ENCODE peak calls at places on chromosomes 3 and 15, in six cellular contexts. L, U, P, Z, W and C are unnamed samples.

GRCh38 chr3:105527538-105527937 is 160.8 kb downstream of the ALCAM start:
- DNase-seq in L (no peak), U (no peak), P (no peak), Z (no peak), W (no peak), C (no peak)

GRCh38 chr3:140205598-140205997 is 270.6 kb downstream of the CLSTN2 start:
- DNase-seq in L (no peak), U (no peak), P (no peak), Z (no peak), W (no peak), C (no peak)

GRCh38 chr15:100818927-100819326 is 60.7 kb upstream of the ALDH1A3 start:
- DNase-seq in L (no peak), U (no peak), P (no peak), Z (peak; percentile 31), W (no peak), C (no peak)

GRCh38 chr3:104764499-104764898 is 602.2 kb upstream of the ALCAM start:
- DNase-seq in L (no peak), U (no peak), P (no peak), Z (no peak), W (no peak), C (no peak)

GRCh38 chr3:72938471-72939265 is 50.8 kb downstream of the GXYLT2 start:
- DNase-seq in L (peak; percentile 65), U (no peak), P (peak; percentile 13), Z (peak; percentile 78), W (no peak), C (no peak)

GRCh38 chr3:130792241-130792640 is 45.6 kb upstream of the PIK3R4 start:
- DNase-seq in L (no peak), U (no peak), P (no peak), Z (no peak), W (no peak), C (no peak)

GRCh38 chr15:59994855-59995557 is 9.1 kb upstream of the FOXB1 start:
- DNase-seq in L (no peak), U (peak; percentile 55), P (no peak), Z (no peak), W (no peak), C (no peak)

GRCh38 chr3:25713316-25713967 is 48.7 kb upstream of the TOP2B start:
- DNase-seq in L (no peak), U (no peak), P (no peak), Z (no peak), W (no peak), C (no peak)

GRCh38 chr3:195708626-195709481 is 11.9 kb upstream of the MUC20 start:
- DNase-seq in L (peak; percentile 7), U (no peak), P (no peak), Z (no peak), W (no peak), C (no peak)

GRCh38 chr15:95287774-95288173 is 1042.7 kb upstream of the NR2F2 start:
- DNase-seq in L (no peak), U (no peak), P (no peak), Z (no peak), W (no peak), C (no peak)

GRCh38 chr3:142861926-142862325 is 27.0 kb downstream of the PCOLCE2 start:
- DNase-seq in L (no peak), U (no peak), P (no peak), Z (no peak), W (no peak), C (no peak)

GRCh38 chr3:120192159-120192558 is 92.9 kb downstream of the GPR156 start:
- DNase-seq in L (no peak), U (no peak), P (no peak), Z (no peak), W (no peak), C (no peak)

GRCh38 chr15:33279613-33280205 is 31.1 kb upstream of the RYR3 start:
- DNase-seq in L (no peak), U (no peak), P (no peak), Z (peak; percentile 16), W (no peak), C (no peak)

GRCh38 chr15:33283603-33284002 is 27.2 kb upstream of the RYR3 start:
- DNase-seq in L (no peak), U (no peak), P (no peak), Z (no peak), W (no peak), C (no peak)

GRCh38 chr15:33282226-33283020 is 28.3 kb upstream of the RYR3 start:
- DNase-seq in L (no peak), U (no peak), P (no peak), Z (no peak), W (no peak), C (no peak)

GRCh38 chr15:33277689-33278088 is 33.1 kb upstream of the RYR3 start:
- DNase-seq in L (no peak), U (no peak), P (no peak), Z (no peak), W (no peak), C (no peak)

GRCh38 chr15:33278816-33279612 is 31.8 kb upstream of the RYR3 start:
- DNase-seq in L (no peak), U (peak; percentile 2), P (no peak), Z (peak; percentile 84), W (no peak), C (no peak)
- TF ChIP-seq CTCF in L (no peak), U (no peak), P (no peak), Z (peak; percentile 15), W (no peak), C (no peak)

DNA sequence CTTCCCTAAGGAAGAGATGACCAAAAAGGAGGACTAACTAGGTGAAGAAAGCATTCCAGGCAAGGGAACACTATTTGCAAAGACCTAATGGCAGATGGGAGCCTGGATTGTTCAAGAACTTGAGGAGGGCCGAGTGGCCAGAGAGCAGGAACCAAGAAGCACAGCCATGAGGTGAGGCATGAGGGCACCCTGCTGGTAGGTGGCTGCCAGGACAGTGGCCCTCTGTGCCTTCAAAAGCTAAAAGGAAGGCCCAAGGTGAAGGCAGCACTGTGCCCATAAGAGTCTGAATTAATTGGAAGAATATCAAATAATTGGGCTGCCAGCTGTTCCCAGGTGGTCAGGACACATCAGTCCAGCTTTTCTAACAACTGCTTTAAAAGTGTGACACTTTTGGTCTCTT is 27.9 kb upstream of the CTDSPL start:
- DNase-seq in L (peak; percentile 11), U (no peak), P (no peak), Z (no peak), W (no peak), C (no peak)
- TF ChIP-seq CTCF in L (peak; percentile 36), U (peak; percentile 26), P (peak; percentile 49), Z (peak; percentile 18), W (no peak), C (no peak)

GRCh38 chr3:70065666-70066253 is 66.2 kb downstream of the SAMMSON start:
- DNase-seq in L (no peak), U (no peak), P (no peak), Z (no peak), W (no peak), C (no peak)
- TF ChIP-seq CTCF in L (no peak), U (no peak), P (no peak), Z (peak; percentile 35), W (no peak), C (no peak)

DNA sequence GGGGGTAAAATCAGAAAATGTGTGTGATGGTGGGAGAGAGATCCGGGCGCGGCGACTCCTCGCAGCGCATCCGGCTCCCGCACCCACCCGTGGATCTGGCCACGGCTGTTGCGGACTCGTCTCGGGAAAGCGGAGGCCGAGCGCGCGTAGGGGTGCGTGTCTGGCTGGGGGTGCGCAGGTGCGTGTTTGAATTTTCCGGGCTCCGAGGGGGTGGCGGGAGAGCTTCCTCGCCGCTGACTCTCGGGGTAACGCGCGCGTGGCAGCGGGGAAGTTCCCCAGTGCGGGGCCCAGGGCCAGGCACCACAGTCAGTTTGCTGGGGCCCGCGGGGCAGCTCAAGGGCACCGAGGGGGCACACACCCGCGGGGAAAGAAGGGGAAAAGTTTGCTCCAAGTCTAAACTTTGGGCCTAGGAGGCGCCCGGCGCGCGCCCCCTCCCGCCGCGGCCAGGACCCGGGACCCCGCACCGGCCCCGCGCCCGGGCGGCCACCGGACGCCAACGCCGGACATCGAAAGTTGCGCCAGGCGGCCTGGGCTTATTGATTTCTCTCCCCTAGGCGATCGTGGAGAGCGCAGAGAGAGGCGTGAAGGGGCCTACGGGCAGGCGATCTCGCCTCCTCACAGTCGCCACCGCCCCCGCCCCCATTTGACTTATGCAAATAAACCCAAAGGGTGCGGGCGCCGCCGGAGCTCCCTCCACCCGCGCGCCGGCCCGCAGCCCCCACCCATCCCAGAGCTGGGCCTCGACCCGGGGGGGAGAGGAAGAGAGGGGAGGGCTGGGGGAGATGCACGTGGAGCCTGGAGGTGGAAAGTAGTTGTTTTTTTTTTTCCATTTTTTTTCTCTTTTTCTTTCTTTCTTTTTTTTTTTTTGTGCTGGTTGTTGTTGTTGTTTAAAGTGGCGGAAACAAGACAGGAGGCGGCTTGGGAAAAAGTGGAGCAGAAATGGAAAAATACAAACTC is 638 bp downstream of the FOXP1 start:
- DNase-seq in L (peak; percentile 32), U (peak; percentile 92), P (peak; percentile 46), Z (no peak), W (peak; percentile 47), C (peak; percentile 55)
- TF ChIP-seq CTCF in L (no peak), U (no peak), P (no peak), Z (no peak), W (no peak), C (no peak)

DNA sequence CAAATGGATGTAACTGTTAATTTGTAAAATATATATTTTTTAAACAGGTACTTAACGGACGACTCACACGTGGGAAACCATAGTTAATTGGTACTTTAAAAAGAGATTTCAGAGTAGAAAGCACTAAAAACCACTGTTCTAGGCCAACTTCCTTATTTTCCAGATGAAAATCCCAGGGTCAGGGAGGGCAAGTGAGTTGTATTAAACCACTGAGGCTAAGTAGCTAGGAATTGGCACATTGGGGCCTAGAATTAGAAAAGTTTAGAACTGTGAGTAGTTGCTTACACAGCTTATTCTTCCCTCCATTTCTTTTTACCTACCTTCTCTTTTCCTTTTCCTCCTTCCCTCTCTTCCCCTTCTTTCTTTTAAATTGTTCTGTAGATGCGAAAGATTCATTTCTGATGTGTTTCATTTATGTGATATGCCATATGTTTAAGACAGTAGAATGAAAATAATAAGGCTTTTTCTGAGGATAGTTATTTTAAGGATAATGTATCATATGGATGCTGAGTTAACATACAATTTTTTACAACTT is 4.1 kb upstream of the UTS2B start:
- DNase-seq in L (no peak), U (no peak), P (no peak), Z (no peak), W (no peak), C (no peak)
- TF ChIP-seq CTCF in L (no peak), U (no peak), P (no peak), Z (no peak), W (no peak), C (no peak)